ENCODE peak calls at places on chromosomes 4 and X, in nine cellular contexts. One of them, this sample, is unnamed.

GRCh38 chr4:60463846-60464502 is 736.2 kb upstream of the ADGRL3 start:
- DNase-seq in stimulated activated CD4-positive, alpha-beta T cell treated with anti-CD3 and anti-CD28 coated beads, Interleukin-1b, Interleukin-23, amount 100 ng/mL, for 24 hours: no peak
- DNase-seq in SK-MEL-5: peak
- DNase-seq in ecto neural progenitor cell: no peak
- DNase-seq in mesenchymal stem cell: peak
- DNase-seq in cardiac muscle cell: peak
- DNase-seq in GM06990: no peak
- DNase-seq in NCI-H446 treated with DMSO at 0.1 percent for 48 hours: no peak
- DNase-seq in cortex of kidney: no peak
- DNase-seq in this sample: peak

GRCh38 chr4:76011700-76012387 is 4.5 kb upstream of the CXCL9 start:
- DNase-seq in cortex of kidney: no peak
- DNase-seq in NCI-H446 treated with DMSO at 0.1 percent for 48 hours: no peak
- DNase-seq in stimulated activated CD4-positive, alpha-beta T cell treated with anti-CD3 and anti-CD28 coated beads, Interleukin-1b, Interleukin-23, amount 100 ng/mL, for 24 hours: no peak
- DNase-seq in ecto neural progenitor cell: no peak
- DNase-seq in SK-MEL-5: no peak
- DNase-seq in mesenchymal stem cell: peak
- DNase-seq in GM06990: peak
- DNase-seq in cardiac muscle cell: no peak
- DNase-seq in this sample: peak

GRCh38 chr4:8247047-8247930 is 22.3 kb upstream of the HTRA3 start:
- DNase-seq in mesenchymal stem cell: peak
- DNase-seq in GM06990: no peak
- DNase-seq in NCI-H446 treated with DMSO at 0.1 percent for 48 hours: no peak
- DNase-seq in stimulated activated CD4-positive, alpha-beta T cell treated with anti-CD3 and anti-CD28 coated beads, Interleukin-1b, Interleukin-23, amount 100 ng/mL, for 24 hours: no peak
- DNase-seq in SK-MEL-5: no peak
- DNase-seq in cortex of kidney: no peak
- DNase-seq in ecto neural progenitor cell: no peak
- DNase-seq in cardiac muscle cell: no peak
- DNase-seq in this sample: no peak

GRCh38 chrX:31298881-31299280 is 227.0 kb upstream of the FTHL17 start:
- DNase-seq in stimulated activated CD4-positive, alpha-beta T cell treated with anti-CD3 and anti-CD28 coated beads, Interleukin-1b, Interleukin-23, amount 100 ng/mL, for 24 hours: no peak
- DNase-seq in SK-MEL-5: no peak
- DNase-seq in NCI-H446 treated with DMSO at 0.1 percent for 48 hours: no peak
- DNase-seq in GM06990: no peak
- DNase-seq in ecto neural progenitor cell: no peak
- DNase-seq in mesenchymal stem cell: no peak
- DNase-seq in cardiac muscle cell: no peak
- DNase-seq in cortex of kidney: no peak
- DNase-seq in this sample: no peak

GRCh38 chrX:150146271-150146888 is 208.1 kb upstream of the EOLA2 start:
- DNase-seq in GM06990: no peak
- DNase-seq in ecto neural progenitor cell: no peak
- DNase-seq in SK-MEL-5: no peak
- DNase-seq in cardiac muscle cell: no peak
- DNase-seq in NCI-H446 treated with DMSO at 0.1 percent for 48 hours: no peak
- DNase-seq in stimulated activated CD4-positive, alpha-beta T cell treated with anti-CD3 and anti-CD28 coated beads, Interleukin-1b, Interleukin-23, amount 100 ng/mL, for 24 hours: no peak
- DNase-seq in mesenchymal stem cell: no peak
- DNase-seq in cortex of kidney: no peak
- DNase-seq in this sample: no peak

GRCh38 chr4:85358831-85359230 is 116.1 kb upstream of the ARHGAP24 start:
- DNase-seq in GM06990: no peak
- DNase-seq in SK-MEL-5: no peak
- DNase-seq in NCI-H446 treated with DMSO at 0.1 percent for 48 hours: no peak
- DNase-seq in cortex of kidney: no peak
- DNase-seq in cardiac muscle cell: no peak
- DNase-seq in mesenchymal stem cell: no peak
- DNase-seq in stimulated activated CD4-positive, alpha-beta T cell treated with anti-CD3 and anti-CD28 coated beads, Interleukin-1b, Interleukin-23, amount 100 ng/mL, for 24 hours: no peak
- DNase-seq in ecto neural progenitor cell: no peak
- DNase-seq in this sample: no peak

GRCh38 chr4:154779362-154779947 is 1.6 kb upstream of the RBM46 start:
- DNase-seq in NCI-H446 treated with DMSO at 0.1 percent for 48 hours: no peak
- DNase-seq in cortex of kidney: no peak
- DNase-seq in GM06990: no peak
- DNase-seq in cardiac muscle cell: peak
- DNase-seq in ecto neural progenitor cell: no peak
- DNase-seq in stimulated activated CD4-positive, alpha-beta T cell treated with anti-CD3 and anti-CD28 coated beads, Interleukin-1b, Interleukin-23, amount 100 ng/mL, for 24 hours: no peak
- DNase-seq in SK-MEL-5: peak
- DNase-seq in mesenchymal stem cell: peak
- DNase-seq in this sample: peak

GRCh38 chr4:177505171-177505615 is 63.0 kb upstream of the AGA start:
- DNase-seq in GM06990: no peak
- DNase-seq in cardiac muscle cell: no peak
- DNase-seq in NCI-H446 treated with DMSO at 0.1 percent for 48 hours: no peak
- DNase-seq in ecto neural progenitor cell: no peak
- DNase-seq in SK-MEL-5: no peak
- DNase-seq in mesenchymal stem cell: no peak
- DNase-seq in stimulated activated CD4-positive, alpha-beta T cell treated with anti-CD3 and anti-CD28 coated beads, Interleukin-1b, Interleukin-23, amount 100 ng/mL, for 24 hours: no peak
- DNase-seq in cortex of kidney: no peak
- DNase-seq in this sample: no peak

GRCh38 chr4:160194716-160195115 is 1091.8 kb downstream of the RAPGEF2 start:
- DNase-seq in SK-MEL-5: no peak
- DNase-seq in cortex of kidney: no peak
- DNase-seq in stimulated activated CD4-positive, alpha-beta T cell treated with anti-CD3 and anti-CD28 coated beads, Interleukin-1b, Interleukin-23, amount 100 ng/mL, for 24 hours: no peak
- DNase-seq in NCI-H446 treated with DMSO at 0.1 percent for 48 hours: no peak
- DNase-seq in GM06990: no peak
- DNase-seq in ecto neural progenitor cell: no peak
- DNase-seq in cardiac muscle cell: no peak
- DNase-seq in mesenchymal stem cell: no peak
- DNase-seq in this sample: no peak

GRCh38 chr4:177579649-177580048 is 137.4 kb upstream of the AGA start:
- DNase-seq in ecto neural progenitor cell: no peak
- DNase-seq in GM06990: no peak
- DNase-seq in cardiac muscle cell: no peak
- DNase-seq in SK-MEL-5: no peak
- DNase-seq in stimulated activated CD4-positive, alpha-beta T cell treated with anti-CD3 and anti-CD28 coated beads, Interleukin-1b, Interleukin-23, amount 100 ng/mL, for 24 hours: no peak
- DNase-seq in NCI-H446 treated with DMSO at 0.1 percent for 48 hours: no peak
- DNase-seq in cortex of kidney: no peak
- DNase-seq in mesenchymal stem cell: no peak
- DNase-seq in this sample: no peak

GRCh38 chr4:72275381-72275780 is 243.6 kb downstream of the NPFFR2 start:
- DNase-seq in mesenchymal stem cell: no peak
- DNase-seq in NCI-H446 treated with DMSO at 0.1 percent for 48 hours: no peak
- DNase-seq in GM06990: no peak
- DNase-seq in stimulated activated CD4-positive, alpha-beta T cell treated with anti-CD3 and anti-CD28 coated beads, Interleukin-1b, Interleukin-23, amount 100 ng/mL, for 24 hours: no peak
- DNase-seq in SK-MEL-5: no peak
- DNase-seq in cortex of kidney: no peak
- DNase-seq in cardiac muscle cell: no peak
- DNase-seq in ecto neural progenitor cell: no peak
- DNase-seq in this sample: no peak

GRCh38 chr4:107094332-107094731 is 58.2 kb upstream of the DKK2 start:
- DNase-seq in ecto neural progenitor cell: no peak
- DNase-seq in cortex of kidney: no peak
- DNase-seq in GM06990: no peak
- DNase-seq in SK-MEL-5: peak
- DNase-seq in mesenchymal stem cell: peak
- DNase-seq in NCI-H446 treated with DMSO at 0.1 percent for 48 hours: no peak
- DNase-seq in cardiac muscle cell: peak
- DNase-seq in stimulated activated CD4-positive, alpha-beta T cell treated with anti-CD3 and anti-CD28 coated beads, Interleukin-1b, Interleukin-23, amount 100 ng/mL, for 24 hours: no peak
- DNase-seq in this sample: peak

GRCh38 chr4:41939016-41939623 is 3.9 kb downstream of the TMEM33 start:
- DNase-seq in GM06990: no peak
- DNase-seq in NCI-H446 treated with DMSO at 0.1 percent for 48 hours: no peak
- DNase-seq in ecto neural progenitor cell: no peak
- DNase-seq in SK-MEL-5: no peak
- DNase-seq in cardiac muscle cell: no peak
- DNase-seq in cortex of kidney: no peak
- DNase-seq in stimulated activated CD4-positive, alpha-beta T cell treated with anti-CD3 and anti-CD28 coated beads, Interleukin-1b, Interleukin-23, amount 100 ng/mL, for 24 hours: no peak
- DNase-seq in mesenchymal stem cell: peak
- DNase-seq in this sample: no peak

GRCh38 chrX:8815460-8816065 is 14.4 kb upstream of the FAM9A start:
- DNase-seq in cortex of kidney: no peak
- DNase-seq in ecto neural progenitor cell: no peak
- DNase-seq in GM06990: no peak
- DNase-seq in cardiac muscle cell: peak
- DNase-seq in stimulated activated CD4-positive, alpha-beta T cell treated with anti-CD3 and anti-CD28 coated beads, Interleukin-1b, Interleukin-23, amount 100 ng/mL, for 24 hours: no peak
- DNase-seq in NCI-H446 treated with DMSO at 0.1 percent for 48 hours: no peak
- DNase-seq in SK-MEL-5: peak
- DNase-seq in mesenchymal stem cell: peak
- DNase-seq in this sample: peak

GRCh38 chr4:82561745-82562552 is at the start of gene TMEM150C:
- DNase-seq in cardiac muscle cell: peak
- DNase-seq in ecto neural progenitor cell: peak
- DNase-seq in NCI-H446 treated with DMSO at 0.1 percent for 48 hours: no peak
- DNase-seq in cortex of kidney: no peak
- DNase-seq in GM06990: no peak
- DNase-seq in SK-MEL-5: peak
- DNase-seq in mesenchymal stem cell: peak
- DNase-seq in stimulated activated CD4-positive, alpha-beta T cell treated with anti-CD3 and anti-CD28 coated beads, Interleukin-1b, Interleukin-23, amount 100 ng/mL, for 24 hours: no peak
- DNase-seq in this sample: peak

GRCh38 chr4:7218686-7219085 is 26.3 kb downstream of the SORCS2 start:
- DNase-seq in cardiac muscle cell: no peak
- DNase-seq in NCI-H446 treated with DMSO at 0.1 percent for 48 hours: no peak
- DNase-seq in cortex of kidney: no peak
- DNase-seq in ecto neural progenitor cell: no peak
- DNase-seq in GM06990: no peak
- DNase-seq in SK-MEL-5: no peak
- DNase-seq in mesenchymal stem cell: no peak
- DNase-seq in stimulated activated CD4-positive, alpha-beta T cell treated with anti-CD3 and anti-CD28 coated beads, Interleukin-1b, Interleukin-23, amount 100 ng/mL, for 24 hours: no peak
- DNase-seq in this sample: no peak

GRCh38 chr4:150355404-150355803 is 226.5 kb upstream of the MAB21L2 start:
- DNase-seq in ecto neural progenitor cell: no peak
- DNase-seq in SK-MEL-5: no peak
- DNase-seq in GM06990: no peak
- DNase-seq in stimulated activated CD4-positive, alpha-beta T cell treated with anti-CD3 and anti-CD28 coated beads, Interleukin-1b, Interleukin-23, amount 100 ng/mL, for 24 hours: no peak
- DNase-seq in NCI-H446 treated with DMSO at 0.1 percent for 48 hours: no peak
- DNase-seq in mesenchymal stem cell: no peak
- DNase-seq in cardiac muscle cell: no peak
- DNase-seq in cortex of kidney: no peak
- DNase-seq in this sample: no peak

GRCh38 chrX:1502241-1502640 is 34.7 kb downstream of the P2RY8 start:
- DNase-seq in SK-MEL-5: no peak
- DNase-seq in cortex of kidney: no peak
- DNase-seq in cardiac muscle cell: no peak
- DNase-seq in stimulated activated CD4-positive, alpha-beta T cell treated with anti-CD3 and anti-CD28 coated beads, Interleukin-1b, Interleukin-23, amount 100 ng/mL, for 24 hours: no peak
- DNase-seq in ecto neural progenitor cell: no peak
- DNase-seq in NCI-H446 treated with DMSO at 0.1 percent for 48 hours: no peak
- DNase-seq in mesenchymal stem cell: no peak
- DNase-seq in GM06990: peak
- DNase-seq in this sample: peak

GRCh38 chrX:132940727-132941162 is 17.7 kb downstream of the HS6ST2 start:
- DNase-seq in ecto neural progenitor cell: no peak
- DNase-seq in mesenchymal stem cell: peak
- DNase-seq in cortex of kidney: no peak
- DNase-seq in GM06990: no peak
- DNase-seq in cardiac muscle cell: peak
- DNase-seq in SK-MEL-5: peak
- DNase-seq in NCI-H446 treated with DMSO at 0.1 percent for 48 hours: no peak
- DNase-seq in stimulated activated CD4-positive, alpha-beta T cell treated with anti-CD3 and anti-CD28 coated beads, Interleukin-1b, Interleukin-23, amount 100 ng/mL, for 24 hours: no peak
- DNase-seq in this sample: no peak

GRCh38 chr4:147103403-147103946 is 157.8 kb upstream of the TTC29 start:
- DNase-seq in cortex of kidney: no peak
- DNase-seq in SK-MEL-5: no peak
- DNase-seq in cardiac muscle cell: peak
- DNase-seq in GM06990: no peak
- DNase-seq in ecto neural progenitor cell: no peak
- DNase-seq in NCI-H446 treated with DMSO at 0.1 percent for 48 hours: no peak
- DNase-seq in stimulated activated CD4-positive, alpha-beta T cell treated with anti-CD3 and anti-CD28 coated beads, Interleukin-1b, Interleukin-23, amount 100 ng/mL, for 24 hours: no peak
- DNase-seq in mesenchymal stem cell: peak
- DNase-seq in this sample: no peak

GRCh38 chr4:176238157-176238608 is 30.8 kb downstream of the ASB5 start:
- DNase-seq in NCI-H446 treated with DMSO at 0.1 percent for 48 hours: no peak
- DNase-seq in ecto neural progenitor cell: no peak
- DNase-seq in mesenchymal stem cell: no peak
- DNase-seq in cardiac muscle cell: no peak
- DNase-seq in cortex of kidney: no peak
- DNase-seq in stimulated activated CD4-positive, alpha-beta T cell treated with anti-CD3 and anti-CD28 coated beads, Interleukin-1b, Interleukin-23, amount 100 ng/mL, for 24 hours: no peak
- DNase-seq in SK-MEL-5: peak
- DNase-seq in GM06990: no peak
- DNase-seq in this sample: no peak

This sample was measured in GM13976.